ENCODE peak calls at places on chromosome 10, in five cellular contexts. S, V, W, J and Y are unnamed samples.

GRCh38 chr10:8346861-8347260 is 292.4 kb downstream of the GATA3 start:
- DNase-seq in J (no peak), S (no peak), W (no peak), V (no peak), Y (no peak)

GRCh38 chr10:124197301-124198148 is 104.1 kb upstream of the CHST15 start:
- DNase-seq in S (no peak), W (no peak), V (no peak), J (no peak), Y (no peak)

GRCh38 chr10:129784286-129784685 is 179.8 kb downstream of the EBF3 start:
- DNase-seq in J (no peak), V (no peak), W (no peak), S (no peak), Y (no peak)

GRCh38 chr10:80588506-80589020 is 50.9 kb downstream of the SH2D4B start:
- DNase-seq in V (no peak), W (no peak), J (no peak), S (no peak), Y (no peak)

GRCh38 chr10:47104786-47105385 is 193.7 kb downstream of the PTPN20 start:
- DNase-seq in W (no peak), V (no peak), S (no peak), J (no peak), Y (no peak)

GRCh38 chr10:78357027-78357672 is 323.5 kb downstream of the RPS24 start:
- DNase-seq in S (no peak), V (no peak), J (no peak), W (no peak), Y (no peak)

GRCh38 chr10:74988055-74988773 is 123.2 kb upstream of the SAMD8 start:
- DNase-seq in S (no peak), J (no peak), V (no peak), W (no peak), Y (no peak)

GRCh38 chr10:86655173-86655540 is 810 bp downstream of the OPN4 start:
- DNase-seq in J (no peak), V (no peak), S (no peak), W (no peak), Y (no peak)

GRCh38 chr10:9081988-9082387 is 1027.5 kb downstream of the GATA3 start:
- DNase-seq in J (no peak), S (no peak), V (no peak), W (no peak), Y (no peak)

GRCh38 chr10:125721035-125721434 is 1.5 kb downstream of the EDRF1 start:
- DNase-seq in V (no peak), S (no peak), J (no peak), W (no peak), Y (no peak)

GRCh38 chr10:124449170-124450009 is 445 bp downstream of the NKX1-2 start:
- DNase-seq in J (no peak), S (no peak), V (no peak), W (no peak), Y (peak)

GRCh38 chr10:22714524-22715289 is at the start of gene PIP4K2A:
- DNase-seq in V (peak), S (no peak), W (no peak), J (peak), Y (no peak)

GRCh38 chr10:119026301-119027110 is 3.0 kb upstream of the NANOS1 start:
- DNase-seq in S (no peak), W (no peak), J (no peak), V (no peak), Y (no peak)

DNA sequence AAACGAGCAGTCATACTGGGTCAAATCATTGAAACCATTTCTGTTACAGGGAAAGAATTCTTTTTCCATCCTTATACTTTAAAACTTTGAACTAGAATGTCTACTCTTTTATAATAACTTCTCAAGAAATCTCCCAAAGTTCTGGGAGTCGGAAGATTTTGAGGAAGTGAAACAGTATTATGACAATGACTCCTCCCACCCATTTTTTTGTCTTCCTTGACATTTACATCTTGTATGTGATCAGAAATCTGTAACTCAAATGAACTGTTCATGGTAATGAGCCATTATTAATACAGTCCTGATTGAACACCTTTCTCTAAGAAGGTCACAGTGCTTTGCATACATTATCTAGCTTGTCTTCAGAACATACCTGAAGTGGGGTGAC is 227.4 kb downstream of the CELF2 start:
- DNase-seq in J (no peak), V (no peak), W (no peak), S (no peak), Y (no peak)
- H3K27ac ChIP-seq in J (no peak), V (no peak), W (no peak), S (no peak), Y (no peak)

GRCh38 chr10:91350651-91351081 is 59.5 kb upstream of the HECTD2 start:
- DNase-seq in J (no peak), W (peak), S (peak), V (no peak), Y (peak)
- H3K27ac ChIP-seq in J (no peak), W (peak), S (no peak), V (peak), Y (peak)

GRCh38 chr10:87817873-87818504 is at the start of gene ATAD1:
- DNase-seq in J (peak), V (peak), W (peak), S (peak), Y (peak)

GRCh38 chr10:87817291-87817872 is 644 bp downstream of the ATAD1 start:
- DNase-seq in J (no peak), W (no peak), S (no peak), V (no peak), Y (no peak)

GRCh38 chr10:87816163-87816841 is 1.7 kb downstream of the ATAD1 start:
- DNase-seq in W (no peak), S (no peak), J (no peak), V (no peak), Y (no peak)

GRCh38 chr10:87818505-87819273 is 663 bp upstream of the ATAD1 start:
- DNase-seq in J (no peak), V (no peak), W (no peak), S (peak), Y (no peak)

GRCh38 chr10:87816842-87817178 is 1.2 kb downstream of the ATAD1 start:
- DNase-seq in S (no peak), V (no peak), W (no peak), J (no peak), Y (no peak)
- H3K27ac ChIP-seq in S (peak), V (peak), W (peak), J (no peak), Y (peak)

GRCh38 chr10:48579251-48579960 is 25.5 kb downstream of the ARHGAP22 start:
- DNase-seq in W (no peak), V (no peak), S (peak), J (no peak), Y (no peak)
- H3K27ac ChIP-seq in W (no peak), V (no peak), S (no peak), J (no peak), Y (no peak)

DNA sequence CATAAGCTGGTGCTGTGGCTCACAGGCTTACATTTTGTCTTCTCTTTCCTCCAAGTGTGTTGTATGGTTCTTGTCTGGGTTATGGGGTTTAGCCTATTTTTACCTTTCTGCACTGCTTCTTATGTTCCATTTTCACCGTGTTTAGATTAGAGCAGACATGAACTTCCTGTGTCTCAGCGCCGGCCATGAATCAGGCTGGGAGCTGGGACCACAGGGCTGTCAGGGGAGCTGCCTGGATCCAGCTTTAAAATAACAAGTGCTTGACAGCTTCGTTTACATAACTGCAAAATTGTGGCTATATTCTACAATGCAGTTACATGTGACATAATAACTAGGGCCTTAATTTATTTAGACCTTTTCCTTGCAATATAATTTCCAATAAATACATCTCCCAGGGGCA is 530.5 kb upstream of the FZD8 start:
- DNase-seq in J (no peak), W (no peak), V (no peak), S (no peak), Y (no peak)
- H3K27ac ChIP-seq in J (no peak), W (no peak), V (no peak), S (no peak), Y (no peak)

GRCh38 chr10:132112611-132113010 is 46.9 kb downstream of the JAKMIP3 start:
- DNase-seq in W (no peak), J (no peak), S (no peak), V (no peak), Y (no peak)

GRCh38 chr10:132115736-132116135 is 50.0 kb downstream of the JAKMIP3 start:
- DNase-seq in J (no peak), S (no peak), V (no peak), W (no peak), Y (no peak)

GRCh38 chr10:132113206-132113605 is 47.5 kb downstream of the JAKMIP3 start:
- DNase-seq in J (no peak), W (no peak), V (no peak), S (no peak), Y (no peak)

GRCh38 chr10:132114953-132115520 is 49.3 kb downstream of the JAKMIP3 start:
- DNase-seq in W (no peak), J (no peak), S (no peak), V (no peak), Y (no peak)

DNA sequence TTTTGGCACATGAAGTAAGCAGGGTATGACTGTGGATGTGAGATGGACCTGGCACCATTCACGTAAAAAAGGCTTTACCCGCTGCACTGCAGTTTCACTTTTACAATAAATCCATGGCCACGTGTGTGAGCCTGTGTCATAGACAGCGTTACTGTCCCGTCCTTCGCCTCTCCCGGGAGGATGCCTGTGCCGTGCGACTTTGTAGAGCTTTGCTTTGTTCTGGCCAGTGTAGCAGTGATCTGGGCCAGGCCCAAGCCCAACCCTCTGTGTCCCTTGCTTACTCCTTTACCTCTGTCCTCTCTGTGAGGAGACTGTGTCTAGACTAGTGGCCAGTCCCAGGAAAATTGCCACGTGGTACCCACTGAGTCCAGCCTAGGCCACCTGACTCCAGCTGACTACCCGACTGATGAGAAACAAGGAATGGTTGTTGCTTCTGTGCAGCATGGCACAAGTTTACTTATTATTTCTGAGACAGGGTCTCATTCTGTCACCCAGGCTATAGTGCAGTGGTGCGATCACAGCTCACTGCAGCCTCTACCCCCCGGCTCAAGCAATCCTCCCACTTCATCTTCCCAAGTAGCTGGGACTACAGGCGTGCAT is 48.1 kb downstream of the JAKMIP3 start:
- DNase-seq in V (no peak), W (no peak), S (no peak), J (no peak), Y (no peak)
- H3K27ac ChIP-seq in V (no peak), W (no peak), S (no peak), J (no peak), Y (no peak)

DNA sequence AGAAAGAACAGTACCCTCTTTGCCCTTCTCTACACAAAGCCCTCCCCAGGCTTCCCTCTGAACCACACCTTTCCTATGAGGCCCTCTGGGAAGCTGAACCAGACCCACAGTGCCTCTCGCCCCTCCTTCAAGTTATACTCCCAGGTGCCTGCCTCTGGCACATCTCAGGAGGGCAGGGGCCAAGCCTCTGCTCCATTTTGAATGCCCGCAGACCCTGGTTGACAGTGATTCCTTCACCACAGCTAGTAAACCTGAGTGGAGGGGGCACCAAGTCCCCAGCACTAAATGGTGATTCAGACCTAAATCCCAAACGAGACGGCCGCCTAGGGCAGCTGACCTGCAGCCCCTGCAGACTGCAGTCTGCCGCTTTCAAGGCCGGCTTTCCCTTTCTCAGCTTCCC is 230.5 kb upstream of the ZNF32 start:
- DNase-seq in S (no peak), J (no peak), V (no peak), W (no peak), Y (no peak)
- H3K27ac ChIP-seq in S (no peak), J (peak), V (no peak), W (no peak), Y (no peak)

DNA sequence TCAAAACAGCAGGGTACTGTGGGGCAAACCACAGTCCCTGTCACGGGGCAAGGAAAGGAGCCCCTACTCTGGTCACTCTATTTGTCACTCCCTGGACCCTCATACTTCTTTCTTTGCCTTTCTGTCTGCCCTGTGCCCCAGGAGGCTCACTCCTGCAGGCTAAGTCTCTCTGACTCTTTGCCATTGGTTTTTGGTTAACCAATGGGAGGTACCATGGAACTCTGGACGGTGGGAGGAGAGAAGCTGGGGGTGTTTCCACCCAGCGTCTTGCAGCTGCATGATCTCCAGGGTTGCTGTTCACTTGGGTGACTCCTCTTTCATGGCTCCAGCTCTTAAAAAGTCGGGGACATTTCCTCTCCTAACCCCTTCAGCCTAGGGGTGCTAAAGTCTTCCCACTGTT is 15.4 kb upstream of the EIF5AL1 start:
- DNase-seq in S (no peak), V (no peak), J (no peak), W (no peak), Y (no peak)
- H3K27ac ChIP-seq in S (no peak), V (no peak), J (no peak), W (no peak), Y (no peak)

DNA sequence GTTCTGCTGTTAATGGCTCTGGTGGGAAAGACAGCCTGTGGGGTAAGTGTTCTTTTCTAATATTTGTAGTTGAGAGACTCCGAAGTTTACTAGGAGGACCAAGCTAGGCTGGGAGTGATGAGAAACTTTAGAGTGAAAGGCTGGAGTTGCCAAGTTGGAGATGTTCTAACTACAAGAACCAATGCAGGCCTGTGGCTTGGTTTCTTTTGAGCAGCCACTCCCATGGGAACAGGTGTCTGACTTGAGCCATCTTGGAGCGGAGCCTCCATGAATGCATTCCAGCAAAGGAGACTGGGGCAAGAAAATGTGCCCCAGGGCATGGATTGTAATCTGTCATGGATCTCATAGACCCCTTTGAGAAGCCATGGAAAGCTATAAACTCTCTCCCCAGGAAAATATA is 296 bp downstream of the HABP2 start:
- DNase-seq in V (no peak), S (no peak), W (no peak), J (no peak), Y (no peak)
- H3K27ac ChIP-seq in V (no peak), S (no peak), W (no peak), J (no peak), Y (no peak)